ENCODE peak calls at places on chromosomes 13 and 19, in five cellular contexts. One of them, this sample, is unnamed.

GRCh38 chr13:58879114-58879513 is 1247.6 kb downstream of the PCDH17 start:
- DNase-seq in left lung: no peak
- DNase-seq in T-helper 2 cell: no peak
- DNase-seq in NB4: no peak
- DNase-seq in B cell: no peak
- DNase-seq in this sample: no peak

GRCh38 chr13:76882431-76882830 is 3.8 kb downstream of the KCTD12 start:
- DNase-seq in left lung: no peak
- DNase-seq in T-helper 2 cell: no peak
- DNase-seq in NB4: peak; percentile 73
- DNase-seq in B cell: no peak
- DNase-seq in this sample: no peak

GRCh38 chr13:30382836-30383525 is 39.3 kb upstream of the UBE2L5 start:
- DNase-seq in left lung: no peak
- DNase-seq in T-helper 2 cell: no peak
- DNase-seq in NB4: no peak
- DNase-seq in B cell: no peak
- DNase-seq in this sample: no peak

GRCh38 chr13:75825161-75825560 is 189.0 kb downstream of the LMO7 start:
- DNase-seq in left lung: no peak
- DNase-seq in T-helper 2 cell: no peak
- DNase-seq in NB4: no peak
- DNase-seq in B cell: no peak
- DNase-seq in this sample: no peak

GRCh38 chr19:12647047-12647446 is 19.5 kb downstream of the MAN2B1 start:
- DNase-seq in left lung: no peak
- DNase-seq in T-helper 2 cell: no peak
- DNase-seq in NB4: no peak
- DNase-seq in B cell: no peak
- DNase-seq in this sample: no peak

GRCh38 chr19:15354557-15355296 is 22.4 kb upstream of the BRD4 start:
- DNase-seq in left lung: no peak
- DNase-seq in T-helper 2 cell: no peak
- DNase-seq in NB4: no peak
- DNase-seq in B cell: peak; percentile 22
- DNase-seq in this sample: no peak

GRCh38 chr13:20901668-20902437 is 693 bp downstream of the XPO4 start:
- DNase-seq in left lung: peak; percentile 37
- DNase-seq in T-helper 2 cell: no peak
- DNase-seq in NB4: peak; percentile 86
- DNase-seq in B cell: no peak
- DNase-seq in this sample: peak; percentile 88

GRCh38 chr19:15123900-15124299 is 16.7 kb downstream of the SYDE1 start:
- DNase-seq in left lung: no peak
- DNase-seq in T-helper 2 cell: no peak
- DNase-seq in NB4: no peak
- DNase-seq in B cell: no peak
- DNase-seq in this sample: no peak

GRCh38 chr19:43715776-43716175 is at the start of gene IRGC:
- DNase-seq in left lung: no peak
- DNase-seq in T-helper 2 cell: no peak
- DNase-seq in NB4: no peak
- DNase-seq in B cell: no peak
- DNase-seq in this sample: no peak

GRCh38 chr19:17473041-17473440 is 2.7 kb downstream of the SLC27A1 start:
- DNase-seq in left lung: no peak
- DNase-seq in T-helper 2 cell: no peak
- DNase-seq in NB4: peak; percentile 93
- DNase-seq in B cell: no peak
- DNase-seq in this sample: peak; percentile 30

GRCh38 chr13:52851153-52851962 is 2.9 kb upstream of the PCDH8 start:
- DNase-seq in left lung: no peak
- DNase-seq in T-helper 2 cell: no peak
- DNase-seq in NB4: peak; percentile 51
- DNase-seq in B cell: peak; percentile 46
- DNase-seq in this sample: peak; percentile 10

GRCh38 chr13:110062777-110063442 is 244.0 kb downstream of the COL4A1 start:
- DNase-seq in left lung: no peak
- DNase-seq in T-helper 2 cell: no peak
- DNase-seq in NB4: no peak
- DNase-seq in B cell: no peak
- DNase-seq in this sample: no peak

GRCh38 chr13:110524484-110525254 is 36.9 kb downstream of the RAB20 start:
- DNase-seq in left lung: peak; percentile 81
- DNase-seq in T-helper 2 cell: no peak
- DNase-seq in NB4: peak; percentile 87
- DNase-seq in B cell: no peak
- DNase-seq in this sample: no peak

GRCh38 chr13:93098972-93099371 is 127.6 kb upstream of the GPC6 start:
- DNase-seq in left lung: no peak
- DNase-seq in T-helper 2 cell: no peak
- DNase-seq in NB4: no peak
- DNase-seq in B cell: no peak
- DNase-seq in this sample: peak; percentile 76

GRCh38 chr13:50319603-50320296 is 304.5 kb downstream of the KCNRG start:
- DNase-seq in left lung: no peak
- DNase-seq in T-helper 2 cell: no peak
- DNase-seq in NB4: peak; percentile 83
- DNase-seq in B cell: no peak
- DNase-seq in this sample: no peak

GRCh38 chr13:92842145-92842544 is 384.5 kb upstream of the GPC6 start:
- DNase-seq in left lung: no peak
- DNase-seq in T-helper 2 cell: no peak
- DNase-seq in NB4: no peak
- DNase-seq in B cell: no peak
- DNase-seq in this sample: no peak

GRCh38 chr13:66518068-66518467 is 712.1 kb downstream of the PCDH9 start:
- DNase-seq in left lung: no peak
- DNase-seq in T-helper 2 cell: no peak
- DNase-seq in NB4: no peak
- DNase-seq in B cell: no peak
- DNase-seq in this sample: no peak

GRCh38 chr13:78239681-78240080 is 321.1 kb upstream of the EDNRB start:
- DNase-seq in left lung: no peak
- DNase-seq in T-helper 2 cell: no peak
- DNase-seq in NB4: peak; percentile 69
- DNase-seq in B cell: no peak
- DNase-seq in this sample: no peak

GRCh38 chr13:48790996-48791395 is 137.3 kb downstream of the CYSLTR2 start:
- DNase-seq in left lung: no peak
- DNase-seq in T-helper 2 cell: no peak
- DNase-seq in NB4: no peak
- DNase-seq in B cell: no peak
- DNase-seq in this sample: no peak

GRCh38 chr13:37326319-37326718 is 220.9 kb upstream of the CSNK1A1L start:
- DNase-seq in left lung: no peak
- DNase-seq in T-helper 2 cell: no peak
- DNase-seq in NB4: no peak
- DNase-seq in B cell: no peak
- DNase-seq in this sample: no peak

GRCh38 chr19:2888739-2889224 is 11.9 kb upstream of the ZNF57 start:
- DNase-seq in left lung: peak; percentile 37
- DNase-seq in T-helper 2 cell: peak; percentile 64
- DNase-seq in NB4: peak; percentile 82
- DNase-seq in B cell: no peak
- DNase-seq in this sample: no peak

GRCh38 chr19:1168877-1169791 is 4.9 kb downstream of the SBNO2 start:
- DNase-seq in left lung: no peak
- DNase-seq in T-helper 2 cell: no peak
- DNase-seq in NB4: no peak
- DNase-seq in B cell: no peak
- DNase-seq in this sample: no peak

GRCh38 chr19:13260883-13261653 is 110.9 kb downstream of the IER2 start:
- DNase-seq in left lung: no peak
- DNase-seq in T-helper 2 cell: no peak
- DNase-seq in NB4: peak; percentile 83
- DNase-seq in B cell: no peak
- DNase-seq in this sample: no peak

GRCh38 chr19:1087813-1088418 is 7.3 kb downstream of the POLR2E start:
- DNase-seq in left lung: peak; percentile 87
- DNase-seq in T-helper 2 cell: no peak
- DNase-seq in NB4: peak; percentile 90
- DNase-seq in B cell: peak; percentile 82
- DNase-seq in this sample: no peak

GRCh38 chr13:85638265-85638664 is 161.0 kb downstream of the SLITRK6 start:
- DNase-seq in left lung: no peak
- DNase-seq in T-helper 2 cell: no peak
- DNase-seq in NB4: no peak
- DNase-seq in B cell: no peak
- DNase-seq in this sample: no peak

GRCh38 chr13:42181381-42181953 is 90.5 kb upstream of the AKAP11 start:
- DNase-seq in left lung: no peak
- DNase-seq in T-helper 2 cell: no peak
- DNase-seq in NB4: no peak
- DNase-seq in B cell: no peak
- DNase-seq in this sample: no peak

GRCh38 chr19:6236310-6237291 is 43.2 kb downstream of the MLLT1 start:
- DNase-seq in left lung: peak; percentile 90
- DNase-seq in T-helper 2 cell: no peak
- DNase-seq in NB4: no peak
- DNase-seq in B cell: peak; percentile 33
- DNase-seq in this sample: no peak

GRCh38 chr13:104943331-104943730 is 1592.1 kb downstream of the EFNB2 start:
- DNase-seq in left lung: no peak
- DNase-seq in T-helper 2 cell: no peak
- DNase-seq in NB4: no peak
- DNase-seq in B cell: no peak
- DNase-seq in this sample: no peak

GRCh38 chr13:49980266-49980665 is 16.6 kb upstream of the TRIM13 start:
- DNase-seq in left lung: no peak
- DNase-seq in T-helper 2 cell: no peak
- DNase-seq in NB4: peak; percentile 39
- DNase-seq in B cell: no peak
- DNase-seq in this sample: no peak

GRCh38 chr19:51141181-51141580 is 920 bp upstream of the SIGLEC7 start:
- DNase-seq in left lung: no peak
- DNase-seq in T-helper 2 cell: no peak
- DNase-seq in NB4: no peak
- DNase-seq in B cell: no peak
- DNase-seq in this sample: no peak

GRCh38 chr19:29478578-29479565 is 46.9 kb upstream of the VSTM2B start:
- DNase-seq in left lung: no peak
- DNase-seq in T-helper 2 cell: no peak
- DNase-seq in NB4: peak; percentile 17
- DNase-seq in B cell: no peak
- DNase-seq in this sample: peak; percentile 45

This sample was measured in WERI-Rb-1.